ENCODE peak calls at places on chromosome 22, in six cellular contexts. X is brain microvascular endothelial cell, Y is fibroblast of lung, C is Calu3, A is GM12865, Q is A549. W is an unnamed sample.

GRCh38 chr22:40678493-40679248 is 613 bp upstream of the MCHR1 start:
- DNase-seq in Y (no peak), Q (no peak), X (no peak), A (no peak), C (no peak), W (no peak)

GRCh38 chr22:48179571-48180546 is 1417.4 kb downstream of the TBC1D22A start:
- DNase-seq in X (no peak), C (no peak), Q (no peak), Y (no peak), A (no peak), W (no peak)

GRCh38 chr22:20764729-20765128 is 9.2 kb upstream of the SERPIND1 start:
- DNase-seq in Q (no peak), X (no peak), C (no peak), A (no peak), Y (no peak), W (no peak)

GRCh38 chr22:18082467-18082866 is 4.7 kb downstream of the PEX26 start:
- DNase-seq in Y (no peak), Q (no peak), X (no peak), A (no peak), C (no peak), W (no peak)

GRCh38 chr22:22195265-22196017 is 49.1 kb upstream of the VPREB1 start:
- DNase-seq in Q (peak), C (peak), X (peak), Y (peak), A (peak), W (no peak)

GRCh38 chr22:21698430-21699329 is 32.9 kb downstream of the PPIL2 start:
- DNase-seq in Q (no peak), X (peak), Y (no peak), A (no peak), C (no peak), W (no peak)

GRCh38 chr22:49372530-49373288 is 455.0 kb downstream of the BRD1 start:
- DNase-seq in Q (peak), X (peak), Y (no peak), A (no peak), C (peak), W (peak)

GRCh38 chr22:29139965-29140782 is 65.5 kb upstream of the EMID1 start:
- DNase-seq in X (no peak), Q (no peak), Y (peak), C (no peak), A (no peak), W (no peak)

GRCh38 chr22:30882181-30882771 is 86.3 kb downstream of the MORC2 start:
- DNase-seq in C (no peak), Y (no peak), X (no peak), A (no peak), Q (no peak), W (no peak)

GRCh38 chr22:49211176-49211575 is 616.5 kb downstream of the BRD1 start:
- DNase-seq in A (no peak), C (no peak), X (no peak), Y (no peak), Q (no peak), W (peak)

GRCh38 chr22:17233348-17234043 is 14.3 kb upstream of the ADA2 start:
- DNase-seq in Q (no peak), X (no peak), Y (no peak), A (no peak), C (no peak), W (no peak)

GRCh38 chr22:39296535-39296934 is 22.9 kb downstream of the RPL3 start:
- DNase-seq in Q (no peak), C (no peak), A (no peak), Y (no peak), X (no peak), W (no peak)

GRCh38 chr22:27810566-27810965 is 9.0 kb upstream of the MN1 start:
- DNase-seq in A (no peak), C (no peak), Q (no peak), X (no peak), Y (peak), W (peak)

GRCh38 chr22:50503475-50504145 is 3.9 kb downstream of the LMF2 start:
- DNase-seq in X (no peak), Q (no peak), A (peak), C (no peak), Y (no peak), W (peak)

GRCh38 chr22:25747245-25747944 is 5.4 kb downstream of the MYO18B start:
- DNase-seq in X (peak), A (no peak), C (peak), Q (peak), Y (peak), W (no peak)

GRCh38 chr22:28674121-28674563 is 5.5 kb downstream of the TTC28 start:
- DNase-seq in A (peak), Y (peak), C (peak), Q (no peak), X (peak), W (no peak)

GRCh38 chr22:33076368-33076767 is 18.2 kb upstream of the SYN3 start:
- DNase-seq in A (no peak), C (no peak), Y (no peak), Q (no peak), X (no peak), W (no peak)

GRCh38 chr22:50318698-50319411 is 8.0 kb downstream of the DENND6B start:
- DNase-seq in Q (no peak), A (peak), C (no peak), Y (no peak), X (no peak), W (no peak)

GRCh38 chr22:47195676-47196492 is 433.4 kb downstream of the TBC1D22A start:
- DNase-seq in A (no peak), Y (peak), X (no peak), C (no peak), Q (no peak), W (no peak)

GRCh38 chr22:26797910-26798309 is 140.5 kb downstream of the MIAT start:
- DNase-seq in C (no peak), A (peak), Q (peak), X (no peak), Y (no peak), W (no peak)
- TF ChIP-seq CTCF in C (no peak), A (no peak), Q (peak), X (peak), Y (no peak), W (peak)

GRCh38 chr22:19707347-19708322 is 6.7 kb upstream of the SEPTIN5 start:
- DNase-seq in X (no peak), Q (no peak), C (no peak), A (no peak), Y (no peak), W (peak)

GRCh38 chr22:19703869-19704268 is 10.4 kb upstream of the SEPTIN5 start:
- DNase-seq in X (no peak), Q (no peak), A (no peak), C (no peak), Y (no peak), W (peak)

GRCh38 chr22:19706661-19707151 is 7.6 kb upstream of the SEPTIN5 start:
- DNase-seq in C (no peak), X (no peak), Y (no peak), A (no peak), Q (no peak), W (peak)

GRCh38 chr22:19704355-19705015 is 9.8 kb upstream of the SEPTIN5 start:
- DNase-seq in C (no peak), Y (no peak), A (no peak), Q (no peak), X (no peak), W (peak)

DNA sequence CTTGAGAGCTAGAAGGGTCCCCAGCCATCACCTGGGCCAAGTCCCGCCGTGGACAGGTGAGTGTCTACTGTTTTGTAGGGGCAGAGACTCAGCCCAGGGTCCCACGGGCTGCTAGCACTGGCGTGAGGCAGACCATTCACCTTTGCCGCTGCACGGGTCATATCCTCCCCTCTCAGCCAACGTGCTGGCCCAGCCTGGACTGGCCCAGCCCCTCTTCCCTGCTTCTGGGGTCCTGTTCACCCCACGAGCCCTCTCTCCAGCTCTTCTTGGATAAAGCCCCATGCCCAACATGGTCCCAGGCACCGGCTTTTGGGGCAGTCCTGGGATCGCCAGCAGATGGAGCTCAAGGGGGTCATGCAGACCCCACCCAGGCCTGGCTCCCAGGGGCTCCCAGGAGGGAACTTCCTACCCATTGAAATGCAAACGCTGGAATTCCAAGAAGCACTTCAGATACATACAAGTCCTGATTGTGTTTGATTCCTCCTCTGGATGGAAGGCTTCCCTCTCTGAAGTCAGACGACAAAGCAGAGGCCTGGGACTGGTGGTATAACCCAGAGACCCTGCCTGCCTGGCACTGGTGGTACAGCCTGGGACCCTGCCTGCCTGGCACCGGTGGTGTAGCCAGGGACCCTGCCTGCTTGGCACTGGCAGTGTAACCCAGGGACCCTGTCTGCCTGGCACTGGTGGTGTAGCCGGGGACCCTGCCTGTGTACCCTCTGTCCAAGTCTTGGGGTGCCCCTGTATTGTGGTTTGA is 8.9 kb upstream of the SEPTIN5 start:
- DNase-seq in X (no peak), A (no peak), C (no peak), Y (no peak), Q (no peak), W (peak)
- TF ChIP-seq CTCF in X (peak), A (no peak), C (peak), Y (no peak), Q (no peak), W (peak)

GRCh38 chr22:44700456-44700855 is 1.5 kb upstream of the PRR5 start:
- DNase-seq in A (no peak), Y (no peak), C (no peak), X (no peak), Q (no peak), W (no peak)

GRCh38 chr22:44698531-44699421 is 3.2 kb upstream of the PRR5 start:
- DNase-seq in Q (no peak), C (no peak), A (no peak), Y (peak), X (peak), W (peak)

GRCh38 chr22:44693756-44694155 is 8.2 kb upstream of the PRR5 start:
- DNase-seq in Q (no peak), C (no peak), A (no peak), X (no peak), Y (no peak), W (no peak)

GRCh38 chr22:44701187-44701586 is 817 bp upstream of the PRR5 start:
- DNase-seq in A (no peak), X (no peak), Q (no peak), Y (no peak), C (no peak), W (no peak)

DNA sequence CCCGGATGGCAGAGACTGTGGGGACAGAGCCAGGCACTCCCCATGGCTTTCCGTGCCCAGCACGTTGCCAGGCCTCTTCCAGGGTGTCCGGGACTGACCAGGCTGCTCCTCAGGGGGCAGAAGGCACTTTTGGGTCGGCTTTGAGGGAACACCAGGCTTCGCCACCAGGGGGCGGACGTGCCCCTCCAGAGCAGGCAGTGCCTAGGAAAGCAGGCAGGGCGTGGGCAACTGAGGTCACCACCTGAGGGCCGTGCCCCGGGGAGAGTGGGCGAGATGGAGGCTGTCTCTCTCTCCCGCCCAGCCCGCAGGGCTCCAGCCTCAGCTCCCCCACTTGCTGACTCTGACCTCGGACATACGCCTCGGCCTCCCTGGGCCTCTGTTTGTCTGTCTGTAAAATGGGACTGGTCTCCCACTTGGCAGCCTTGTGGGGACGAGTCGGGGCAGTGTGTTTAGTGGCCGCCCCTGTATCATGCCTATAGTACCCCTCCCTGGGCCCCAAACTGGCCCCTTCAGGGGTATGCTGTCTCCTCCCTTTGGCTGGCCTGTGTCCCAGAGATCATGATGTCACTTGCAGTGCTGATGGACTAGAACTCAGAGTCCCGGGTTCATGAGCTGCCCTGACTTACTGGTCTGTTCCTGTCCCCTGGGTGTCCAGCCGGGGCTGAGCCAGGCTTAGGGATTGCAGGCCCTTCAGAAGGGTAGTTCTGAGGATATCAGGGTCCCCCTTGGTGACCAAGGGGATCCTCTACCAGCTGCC is 4.4 kb upstream of the PRR5 start:
- DNase-seq in Y (peak), Q (peak), C (peak), A (peak), X (peak), W (peak)
- TF ChIP-seq CTCF in Y (peak), Q (peak), C (peak), A (peak), X (peak), W (peak)

GRCh38 chr22:43047605-43048004 is 32.7 kb upstream of the PACSIN2 start:
- DNase-seq in Y (no peak), X (no peak), C (no peak), A (no peak), Q (no peak), W (no peak)

GRCh38 chr22:43057641-43058040 is 31.6 kb downstream of the TTLL1 start:
- DNase-seq in Q (no peak), C (no peak), A (no peak), X (no peak), Y (no peak), W (no peak)

GRCh38 chr22:43050995-43051394 is 36.0 kb upstream of the PACSIN2 start:
- DNase-seq in A (no peak), Y (no peak), C (no peak), X (no peak), Q (no peak), W (no peak)

DNA sequence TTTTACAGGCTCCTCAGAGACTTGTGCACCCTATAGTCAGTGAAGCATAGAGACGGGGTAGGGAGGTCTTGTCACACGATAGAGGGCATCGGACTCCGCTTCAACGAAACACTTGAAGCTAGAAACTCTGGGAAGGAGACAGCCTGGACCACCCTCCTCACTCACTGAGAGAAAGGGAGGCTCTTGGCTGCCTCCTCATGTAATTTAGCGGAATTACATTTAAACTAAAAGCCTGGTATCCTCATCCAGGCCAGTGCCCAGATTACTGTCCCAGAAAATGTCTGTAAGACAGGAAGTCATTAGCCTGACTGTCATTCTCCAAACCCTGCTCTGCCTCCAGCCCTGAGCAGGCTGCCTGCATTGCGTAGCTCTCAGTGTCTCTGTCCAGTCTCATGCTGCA is 36.0 kb downstream of the TTLL1 start:
- DNase-seq in A (no peak), Y (no peak), X (no peak), Q (no peak), C (no peak), W (no peak)
- TF ChIP-seq CTCF in A (peak), Y (peak), X (peak), Q (no peak), C (no peak), W (peak)

DNA sequence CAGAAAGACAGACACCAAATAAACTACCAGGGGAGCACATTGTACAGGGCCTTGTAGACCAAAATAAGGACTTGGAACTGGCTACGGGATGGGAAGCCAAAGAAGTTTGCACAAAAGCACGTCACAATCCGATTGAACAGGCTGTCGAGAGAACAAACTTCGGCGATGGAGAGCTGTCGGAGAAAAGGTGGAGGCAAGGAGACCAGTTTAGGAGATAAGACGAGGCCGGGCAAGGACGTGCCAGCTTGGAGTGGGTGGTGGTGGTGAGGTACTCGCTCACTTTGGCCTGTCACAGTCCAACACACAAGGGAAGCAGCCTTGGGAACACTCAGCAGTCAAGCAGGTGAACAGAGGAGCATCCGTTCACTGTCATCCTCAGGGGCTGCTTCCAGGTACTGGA is 19.0 kb downstream of the APOL5 start:
- DNase-seq in A (no peak), X (no peak), Y (no peak), Q (no peak), C (no peak), W (no peak)
- TF ChIP-seq CTCF in A (no peak), X (no peak), Y (no peak), Q (no peak), C (no peak), W (no peak)

GRCh38 chr22:23829845-23830372 is 8.9 kb downstream of the DERL3 start:
- DNase-seq in C (no peak), X (peak), Q (no peak), Y (peak), A (no peak), W (peak)
- TF ChIP-seq CTCF in C (no peak), X (no peak), Q (no peak), Y (no peak), A (no peak), W (no peak)

GRCh38 chr22:37316405-37316804 is 34.1 kb downstream of the CYTH4 start:
- DNase-seq in A (no peak), C (no peak), Q (no peak), Y (no peak), X (no peak), W (no peak)

GRCh38 chr22:37316875-37317371 is 34.6 kb downstream of the CYTH4 start:
- DNase-seq in X (peak), C (peak), Q (peak), Y (peak), A (peak), W (no peak)

GRCh38 chr22:37317698-37318210 is 35.4 kb downstream of the CYTH4 start:
- DNase-seq in C (no peak), Y (no peak), Q (no peak), X (no peak), A (no peak), W (no peak)

GRCh38 chr22:37319469-37319868 is 37.2 kb downstream of the CYTH4 start:
- DNase-seq in X (no peak), Y (no peak), Q (no peak), C (no peak), A (no peak), W (no peak)

DNA sequence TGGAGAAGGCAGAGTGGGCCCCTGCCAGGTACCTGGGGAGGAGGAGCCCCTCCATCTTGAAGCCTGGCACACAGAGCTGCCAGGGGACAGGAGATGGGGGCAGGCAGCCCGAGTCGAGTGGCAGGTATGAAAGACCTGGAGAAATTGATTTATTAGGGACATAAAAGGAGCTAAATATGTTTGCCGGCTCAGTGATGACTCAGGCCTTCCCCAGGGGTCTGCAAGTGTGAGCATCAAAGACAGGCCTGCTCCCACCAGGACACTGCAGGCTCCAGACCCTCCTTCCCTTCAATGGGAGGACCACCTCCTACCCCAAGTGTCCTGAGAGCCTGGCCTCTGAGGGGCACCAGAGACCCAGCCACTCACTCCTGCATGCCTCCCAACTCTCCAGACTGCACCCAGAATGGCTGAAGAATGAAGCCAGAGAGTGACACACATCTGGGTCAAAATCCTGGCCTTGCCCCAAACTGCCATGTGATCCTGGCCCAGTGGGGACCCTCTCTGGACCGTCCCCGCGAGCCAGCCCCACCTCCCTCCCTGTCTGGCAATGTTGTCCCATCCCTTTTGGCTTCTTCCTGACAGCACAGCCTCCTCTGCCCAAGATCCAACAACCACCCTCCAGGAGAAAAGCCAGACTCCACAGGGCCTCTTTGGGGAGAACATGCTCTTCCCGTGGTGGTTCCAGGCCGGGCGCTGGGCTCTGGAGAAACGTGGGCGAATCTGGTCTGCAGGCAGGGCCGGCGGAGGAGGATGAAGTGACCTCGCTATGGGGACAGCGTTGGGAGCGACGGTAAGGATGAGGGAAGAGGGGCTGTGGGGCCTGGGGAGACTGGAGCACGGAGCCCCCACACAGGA is 36.2 kb downstream of the CYTH4 start:
- DNase-seq in A (no peak), Y (no peak), Q (no peak), C (no peak), X (no peak), W (no peak)
- TF ChIP-seq CTCF in A (no peak), Y (peak), Q (peak), C (no peak), X (peak), W (peak)